ENCODE peak calls at places on chromosomes 11 and 22, in eight cellular contexts. M is sigmoid colon, B is transverse colon, D is HepG2, C is stomach, T is GM12878, N is K562, K is H1. A is an unnamed sample.

GRCh38 chr22:47091241-47091691 is 328.8 kb downstream of the TBC1D22A start:
- DNase-seq in N (peak), M (no peak), D (no peak), T (no peak), B (no peak), K (no peak), C (no peak), A (no peak)

GRCh38 chr11:62600367-62601113 is 1.1 kb downstream of the MTA2 start:
- DNase-seq in K (no peak), C (no peak), N (no peak), B (no peak), M (no peak), T (no peak), D (no peak), A (no peak)

GRCh38 chr11:126816655-126817054 is 183.9 kb downstream of the KIRREL3 start:
- DNase-seq in N (no peak), T (no peak), C (peak), D (no peak), M (no peak), K (no peak), B (no peak), A (no peak)

GRCh38 chr11:6022954-6023353 is 7.6 kb downstream of the OR56A1 start:
- DNase-seq in N (peak), B (no peak), D (peak), C (no peak), T (peak), K (no peak), M (no peak), A (no peak)

GRCh38 chr11:118921121-118921928 is 4.4 kb downstream of the BCL9L start:
- DNase-seq in M (peak), K (no peak), N (no peak), C (no peak), B (peak), D (peak), T (no peak), A (no peak)

GRCh38 chr11:36265793-36266628 is 23.2 kb downstream of the COMMD9 start:
- DNase-seq in N (peak), D (peak), M (peak), B (peak), T (no peak), C (peak), K (peak), A (no peak)

GRCh38 chr11:28735511-28735910 is 627.3 kb downstream of the METTL15 start:
- DNase-seq in T (no peak), B (no peak), D (no peak), M (no peak), N (no peak), K (no peak), C (no peak), A (no peak)

GRCh38 chr22:36015806-36016519 is 12.7 kb downstream of the RBFOX2 start:
- DNase-seq in M (no peak), C (no peak), T (no peak), N (no peak), D (no peak), B (no peak), K (no peak), A (no peak)

GRCh38 chr22:50701076-50701419 is 28.4 kb downstream of the SHANK3 start:
- DNase-seq in N (no peak), K (no peak), C (no peak), B (no peak), D (peak), T (no peak), M (peak), A (peak)

GRCh38 chr11:67423466-67423865 is 4.8 kb upstream of the RPS6KB2 start:
- DNase-seq in C (no peak), B (no peak), N (no peak), K (no peak), M (no peak), D (no peak), T (no peak), A (no peak)

GRCh38 chr11:9943346-9944110 is 279.7 kb downstream of the SWAP70 start:
- DNase-seq in C (no peak), N (no peak), B (no peak), T (no peak), D (peak), K (no peak), M (no peak), A (no peak)

GRCh38 chr11:121206810-121207209 is 85.8 kb upstream of the SC5D start:
- DNase-seq in N (no peak), M (no peak), B (no peak), K (no peak), T (no peak), D (no peak), C (no peak), A (no peak)

GRCh38 chr11:1557904-1558831 is 13.9 kb downstream of the DUSP8 start:
- DNase-seq in C (peak), T (no peak), K (no peak), N (no peak), M (peak), B (peak), D (no peak), A (peak)

GRCh38 chr11:29159552-29160465 is 857.0 kb downstream of the KCNA4 start:
- DNase-seq in C (peak), B (peak), N (peak), K (peak), T (no peak), M (no peak), D (peak), A (no peak)

GRCh38 chr11:76185511-76185910 is 20.8 kb downstream of the WNT11 start:
- DNase-seq in D (no peak), B (no peak), K (no peak), T (no peak), C (no peak), M (no peak), N (no peak), A (no peak)

GRCh38 chr11:1906146-1906545 is 13.4 kb upstream of the TNNT3 start:
- DNase-seq in D (no peak), M (no peak), C (no peak), B (no peak), T (no peak), K (no peak), N (no peak), A (no peak)

GRCh38 chr22:41779889-41780505 is 20.5 kb upstream of the CCDC134 start:
- DNase-seq in D (no peak), M (no peak), N (no peak), T (no peak), K (no peak), B (no peak), C (no peak), A (no peak)

GRCh38 chr11:7983832-7984590 is 3.1 kb upstream of the EIF3F start:
- DNase-seq in M (no peak), B (no peak), C (no peak), D (no peak), N (no peak), K (no peak), T (no peak), A (no peak)

GRCh38 chr11:7982582-7983119 is 4.5 kb upstream of the EIF3F start:
- DNase-seq in M (no peak), C (no peak), D (no peak), T (peak), B (no peak), K (no peak), N (no peak), A (no peak)

GRCh38 chr11:7981758-7982157 is 5.4 kb upstream of the EIF3F start:
- DNase-seq in T (no peak), M (no peak), C (no peak), B (no peak), D (no peak), N (no peak), K (no peak), A (no peak)

DNA sequence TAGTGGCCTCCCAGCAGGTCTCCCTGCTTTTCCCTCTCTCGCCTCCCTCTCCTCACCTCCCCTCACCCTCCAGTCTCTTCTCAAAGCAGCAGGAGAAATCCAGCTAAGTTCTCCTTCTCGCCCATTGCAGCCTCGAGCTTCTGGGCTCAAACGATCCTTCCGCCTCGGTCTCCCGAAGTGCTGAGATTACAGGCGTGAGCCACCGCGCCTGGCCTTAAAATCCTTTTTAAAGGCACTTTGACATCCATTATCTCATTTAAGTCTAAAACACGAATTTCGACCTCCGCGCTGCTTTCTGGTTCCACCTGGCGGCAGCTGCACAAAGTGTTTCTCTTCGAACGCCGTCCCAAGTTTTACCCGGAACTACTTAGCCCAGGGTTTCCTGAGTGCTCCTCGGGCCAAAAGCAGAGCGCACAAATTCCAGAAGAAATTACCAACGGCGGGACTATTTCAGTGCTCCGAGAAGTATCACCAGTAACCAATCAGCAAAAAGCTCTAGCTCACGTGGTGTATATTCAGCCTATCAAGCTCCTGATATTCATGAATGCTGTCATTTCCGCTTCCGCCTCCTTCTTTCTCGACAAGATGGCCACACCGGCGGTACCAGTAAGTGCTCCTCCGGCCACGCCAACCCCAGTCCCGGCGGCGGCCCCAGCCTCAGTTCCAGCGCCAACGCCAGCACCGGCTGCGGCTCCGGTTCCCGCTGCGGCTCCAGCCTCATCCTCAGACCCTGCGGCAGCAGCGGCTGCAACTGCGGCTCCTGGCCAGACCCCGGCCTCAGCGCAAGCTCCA is at the start of gene EIF3F:
- DNase-seq in N (peak), D (peak), T (peak), M (peak), B (peak), C (peak), K (peak), A (peak)
- TF ChIP-seq POLR2AphosphoS5 in N (peak), D (peak), T (peak), M (peak), B (peak), C (peak), K (peak), A (peak)

GRCh38 chr11:63710476-63711217 is 29.3 kb downstream of the RTN3 start:
- DNase-seq in K (no peak), M (no peak), D (no peak), B (peak), N (peak), T (no peak), C (no peak), A (no peak)
- TF ChIP-seq EP300 in K (no peak), M (no peak), D (no peak), B (no peak), N (no peak), T (no peak), C (no peak), A (no peak)

GRCh38 chr11:65478411-65479183 is 20.2 kb upstream of the MALAT1 start:
- DNase-seq in T (no peak), M (peak), C (peak), B (peak), D (no peak), N (peak), K (no peak), A (peak)
- TF ChIP-seq POLR2A in T (no peak), M (no peak), C (no peak), B (no peak), D (no peak), N (peak), K (no peak), A (no peak)

DNA sequence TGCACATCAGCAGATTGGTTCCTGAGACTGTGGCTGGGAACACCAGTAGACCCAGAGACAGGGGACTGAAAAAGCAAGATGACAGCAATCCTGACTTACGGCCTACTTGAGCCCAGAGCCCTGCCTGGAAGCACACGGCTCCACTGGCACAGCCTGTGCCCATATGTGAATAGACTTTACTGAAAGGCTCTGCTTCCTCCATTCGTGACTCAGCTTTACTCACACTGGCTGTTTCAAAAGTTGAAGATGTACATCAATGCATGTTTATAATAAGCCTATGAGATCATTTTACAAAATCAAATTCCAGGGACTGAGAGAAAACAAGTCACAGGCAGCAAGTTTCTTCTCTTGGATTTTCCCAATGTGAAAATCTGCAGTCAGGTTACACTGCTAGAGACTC is 134.7 kb upstream of the TEAD1 start:
- DNase-seq in K (no peak), C (no peak), T (no peak), D (no peak), M (no peak), B (no peak), N (no peak), A (no peak)
- TF ChIP-seq POLR2AphosphoS5 in K (no peak), C (peak), T (no peak), D (no peak), M (peak), B (peak), N (no peak), A (no peak)

GRCh38 chr11:74090701-74091100 is 80.1 kb downstream of the C2CD3 start:
- DNase-seq in T (no peak), M (no peak), N (no peak), B (no peak), C (no peak), K (no peak), D (peak), A (no peak)
- TF ChIP-seq EP300 in T (no peak), M (no peak), N (no peak), B (no peak), C (no peak), K (no peak), D (no peak), A (no peak)

DNA sequence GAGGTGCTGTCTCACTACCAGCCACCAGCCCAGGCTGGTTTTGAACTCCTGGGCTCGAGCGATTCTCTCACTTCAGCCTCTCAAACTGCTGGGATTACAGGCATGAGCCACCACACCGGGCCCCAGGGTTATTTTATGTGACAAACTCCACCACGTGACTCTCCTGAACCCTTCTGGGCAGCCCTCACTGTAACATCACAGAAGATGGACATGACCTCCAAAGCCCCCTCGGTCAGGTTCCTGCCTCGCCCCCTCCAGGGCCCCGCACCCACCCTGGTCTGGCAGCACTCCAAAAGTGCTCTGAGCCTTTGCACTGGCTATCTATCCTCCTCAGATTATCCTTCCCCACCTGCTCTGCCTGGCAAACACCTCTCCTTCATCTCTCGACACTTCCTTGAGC is 43.3 kb downstream of the RIBC2 start:
- DNase-seq in T (no peak), D (no peak), N (no peak), B (no peak), K (no peak), M (no peak), C (no peak), A (no peak)
- TF ChIP-seq POLR2A in T (no peak), D (no peak), N (no peak), B (no peak), K (no peak), M (no peak), C (no peak), A (no peak)

A was measured in suprapubic skin.